ENCODE peak calls at places on chromosomes 11 and 22, in eight cellular contexts. One of them, this sample, is unnamed.

GRCh38 chr11:31643831-31644230 is 134.3 kb downstream of the ELP4 start:
- DNase-seq in endothelial cell of umbilical vein: peak; percentile 43
- DNase-seq in IMR-90: peak; percentile 67
- DNase-seq in fibroblast of lung: peak; percentile 70
- DNase-seq in GM23248: peak; percentile 49
- DNase-seq in neuronal stem cell: no peak
- DNase-seq in PC-3: peak; percentile 78
- DNase-seq in hepatocyte: no peak
- DNase-seq in this sample: no peak

GRCh38 chr11:62923634-62924411 is 2.7 kb upstream of the CHRM1 start:
- DNase-seq in endothelial cell of umbilical vein: no peak
- DNase-seq in IMR-90: no peak
- DNase-seq in fibroblast of lung: no peak
- DNase-seq in GM23248: peak; percentile 43
- DNase-seq in neuronal stem cell: no peak
- DNase-seq in PC-3: no peak
- DNase-seq in hepatocyte: no peak
- DNase-seq in this sample: no peak

GRCh38 chr11:1421291-1421690 is 31.6 kb downstream of the BRSK2 start:
- DNase-seq in endothelial cell of umbilical vein: no peak
- DNase-seq in IMR-90: no peak
- DNase-seq in fibroblast of lung: no peak
- DNase-seq in GM23248: no peak
- DNase-seq in neuronal stem cell: no peak
- DNase-seq in PC-3: no peak
- DNase-seq in hepatocyte: no peak
- DNase-seq in this sample: no peak

GRCh38 chr22:25987948-25988347 is 181.3 kb upstream of the SEZ6L start:
- DNase-seq in endothelial cell of umbilical vein: no peak
- DNase-seq in IMR-90: no peak
- DNase-seq in fibroblast of lung: no peak
- DNase-seq in GM23248: no peak
- DNase-seq in neuronal stem cell: no peak
- DNase-seq in PC-3: no peak
- DNase-seq in hepatocyte: no peak
- DNase-seq in this sample: no peak

GRCh38 chr11:1828542-1828941 is 6.2 kb upstream of the SYT8 start:
- DNase-seq in endothelial cell of umbilical vein: no peak
- DNase-seq in IMR-90: no peak
- DNase-seq in fibroblast of lung: no peak
- DNase-seq in GM23248: no peak
- DNase-seq in neuronal stem cell: no peak
- DNase-seq in PC-3: no peak
- DNase-seq in hepatocyte: no peak
- DNase-seq in this sample: no peak

GRCh38 chr11:64455436-64456261 is 96.7 kb downstream of the RPS6KA4 start:
- DNase-seq in endothelial cell of umbilical vein: no peak
- DNase-seq in IMR-90: no peak
- DNase-seq in fibroblast of lung: no peak
- DNase-seq in GM23248: no peak
- DNase-seq in neuronal stem cell: no peak
- DNase-seq in PC-3: no peak
- DNase-seq in hepatocyte: no peak
- DNase-seq in this sample: no peak

GRCh38 chr11:101444164-101444563 is 139.6 kb downstream of the TRPC6 start:
- DNase-seq in endothelial cell of umbilical vein: no peak
- DNase-seq in IMR-90: no peak
- DNase-seq in fibroblast of lung: peak; percentile 17
- DNase-seq in GM23248: no peak
- DNase-seq in neuronal stem cell: no peak
- DNase-seq in PC-3: peak; percentile 46
- DNase-seq in hepatocyte: peak; percentile 31
- DNase-seq in this sample: no peak

GRCh38 chr22:42066133-42066761 is 4.4 kb downstream of the NAGA start:
- DNase-seq in endothelial cell of umbilical vein: no peak
- DNase-seq in IMR-90: no peak
- DNase-seq in fibroblast of lung: no peak
- DNase-seq in GM23248: no peak
- DNase-seq in neuronal stem cell: no peak
- DNase-seq in PC-3: no peak
- DNase-seq in hepatocyte: no peak
- DNase-seq in this sample: no peak

GRCh38 chr11:28756977-28757376 is 648.8 kb downstream of the METTL15 start:
- DNase-seq in endothelial cell of umbilical vein: peak; percentile 83
- DNase-seq in IMR-90: peak; percentile 89
- DNase-seq in fibroblast of lung: peak; percentile 59
- DNase-seq in GM23248: peak; percentile 63
- DNase-seq in neuronal stem cell: no peak
- DNase-seq in PC-3: peak; percentile 89
- DNase-seq in hepatocyte: no peak
- DNase-seq in this sample: no peak

GRCh38 chr11:64101461-64101860 is 64.5 kb downstream of the MACROD1 start:
- DNase-seq in endothelial cell of umbilical vein: no peak
- DNase-seq in IMR-90: no peak
- DNase-seq in fibroblast of lung: no peak
- DNase-seq in GM23248: peak; percentile 34
- DNase-seq in neuronal stem cell: no peak
- DNase-seq in PC-3: no peak
- DNase-seq in hepatocyte: no peak
- DNase-seq in this sample: no peak

GRCh38 chr11:129943036-129943435 is 47.7 kb upstream of the NFRKB start:
- DNase-seq in endothelial cell of umbilical vein: no peak
- DNase-seq in IMR-90: no peak
- DNase-seq in fibroblast of lung: no peak
- DNase-seq in GM23248: no peak
- DNase-seq in neuronal stem cell: no peak
- DNase-seq in PC-3: peak; percentile 34
- DNase-seq in hepatocyte: no peak
- DNase-seq in this sample: no peak

GRCh38 chr11:14625804-14626203 is 17.8 kb upstream of the PDE3B start:
- DNase-seq in endothelial cell of umbilical vein: no peak
- DNase-seq in IMR-90: no peak
- DNase-seq in fibroblast of lung: no peak
- DNase-seq in GM23248: no peak
- DNase-seq in neuronal stem cell: no peak
- DNase-seq in PC-3: no peak
- DNase-seq in hepatocyte: no peak
- DNase-seq in this sample: no peak

GRCh38 chr11:64261556-64262080 is 10.3 kb downstream of the PLCB3 start:
- DNase-seq in endothelial cell of umbilical vein: no peak
- DNase-seq in IMR-90: no peak
- DNase-seq in fibroblast of lung: no peak
- DNase-seq in GM23248: no peak
- DNase-seq in neuronal stem cell: no peak
- DNase-seq in PC-3: no peak
- DNase-seq in hepatocyte: no peak
- DNase-seq in this sample: no peak

GRCh38 chr11:88849368-88849767 is 216.4 kb downstream of the GRM5 start:
- DNase-seq in endothelial cell of umbilical vein: no peak
- DNase-seq in IMR-90: peak; percentile 68
- DNase-seq in fibroblast of lung: peak; percentile 6
- DNase-seq in GM23248: peak; percentile 82
- DNase-seq in neuronal stem cell: no peak
- DNase-seq in PC-3: peak; percentile 97
- DNase-seq in hepatocyte: no peak
- DNase-seq in this sample: no peak

GRCh38 chr11:69499946-69500284 is 18.5 kb downstream of the LINC01488 start:
- DNase-seq in endothelial cell of umbilical vein: no peak
- DNase-seq in IMR-90: no peak
- DNase-seq in fibroblast of lung: no peak
- DNase-seq in GM23248: no peak
- DNase-seq in neuronal stem cell: no peak
- DNase-seq in PC-3: no peak
- DNase-seq in hepatocyte: no peak
- DNase-seq in this sample: no peak

GRCh38 chr11:124648610-124649009 is 24.9 kb downstream of the SIAE start:
- DNase-seq in endothelial cell of umbilical vein: no peak
- DNase-seq in IMR-90: no peak
- DNase-seq in fibroblast of lung: no peak
- DNase-seq in GM23248: no peak
- DNase-seq in neuronal stem cell: no peak
- DNase-seq in PC-3: no peak
- DNase-seq in hepatocyte: no peak
- DNase-seq in this sample: no peak

GRCh38 chr11:128484172-128484571 is 103.2 kb downstream of the ETS1 start:
- DNase-seq in endothelial cell of umbilical vein: no peak
- DNase-seq in IMR-90: no peak
- DNase-seq in fibroblast of lung: no peak
- DNase-seq in GM23248: no peak
- DNase-seq in neuronal stem cell: no peak
- DNase-seq in PC-3: peak; percentile 47
- DNase-seq in hepatocyte: no peak
- DNase-seq in this sample: no peak

GRCh38 chr11:116578971-116579687 is 193.7 kb downstream of the BUD13 start:
- DNase-seq in endothelial cell of umbilical vein: no peak
- DNase-seq in IMR-90: no peak
- DNase-seq in fibroblast of lung: no peak
- DNase-seq in GM23248: peak; percentile 46
- DNase-seq in neuronal stem cell: peak; percentile 12
- DNase-seq in PC-3: no peak
- DNase-seq in hepatocyte: no peak
- DNase-seq in this sample: no peak

GRCh38 chr11:769887-770641 is 7.2 kb downstream of the GATD1 start:
- DNase-seq in endothelial cell of umbilical vein: no peak
- DNase-seq in IMR-90: no peak
- DNase-seq in fibroblast of lung: no peak
- DNase-seq in GM23248: no peak
- DNase-seq in neuronal stem cell: no peak
- DNase-seq in PC-3: no peak
- DNase-seq in hepatocyte: peak; percentile 3
- DNase-seq in this sample: no peak

DNA sequence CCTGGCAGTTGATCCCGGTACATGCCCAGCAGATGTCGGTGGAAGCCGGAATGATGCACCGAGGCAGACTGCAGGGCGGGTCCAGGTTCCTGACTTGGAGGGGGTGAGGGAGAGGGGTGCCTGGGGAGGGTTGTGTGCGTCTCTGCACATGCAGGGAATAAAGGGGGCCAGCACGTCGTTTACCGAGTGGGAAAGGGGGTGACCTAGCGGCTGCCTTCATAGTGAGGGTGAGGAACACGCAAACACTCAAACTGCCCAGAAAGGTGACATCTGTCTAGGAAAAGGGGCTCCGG is 801.7 kb downstream of the TBC1D22A start:
- DNase-seq in endothelial cell of umbilical vein: no peak
- DNase-seq in IMR-90: no peak
- DNase-seq in fibroblast of lung: no peak
- DNase-seq in GM23248: no peak
- DNase-seq in neuronal stem cell: no peak
- DNase-seq in PC-3: no peak
- DNase-seq in hepatocyte: no peak
- DNase-seq in this sample: no peak
- H3K9me3 ChIP-seq in endothelial cell of umbilical vein: peaks cover 4% of the 10 kb centered on the region
- H3K9me3 ChIP-seq in IMR-90: peaks cover 40% of the 10 kb centered on the region
- H3K9me3 ChIP-seq in fibroblast of lung: no peaks in the 10 kb centered on the region
- H3K9me3 ChIP-seq in GM23248: no peaks in the 10 kb centered on the region
- H3K9me3 ChIP-seq in neuronal stem cell: peaks cover 56% of the 10 kb centered on the region
- H3K9me3 ChIP-seq in PC-3: no peaks in the 10 kb centered on the region
- H3K9me3 ChIP-seq in hepatocyte: no peaks in the 10 kb centered on the region
- H3K9me3 ChIP-seq in this sample: no peaks in the 10 kb centered on the region

GRCh38 chr11:87030458-87031054 is 7.2 kb upstream of the TMEM135 start:
- DNase-seq in endothelial cell of umbilical vein: no peak
- DNase-seq in IMR-90: peak; percentile 18
- DNase-seq in fibroblast of lung: no peak
- DNase-seq in GM23248: no peak
- DNase-seq in neuronal stem cell: no peak
- DNase-seq in PC-3: peak; percentile 15
- DNase-seq in hepatocyte: no peak
- DNase-seq in this sample: no peak
- H2AFZ ChIP-seq in endothelial cell of umbilical vein: peak overlapping the region; percentile 10
- H2AFZ ChIP-seq in IMR-90: peak overlapping the region; percentile 59
- H2AFZ ChIP-seq in fibroblast of lung: peak overlapping the region; percentile 52
- H2AFZ ChIP-seq in GM23248: no peak overlapping the region
- H2AFZ ChIP-seq in neuronal stem cell: no peak overlapping the region
- H2AFZ ChIP-seq in PC-3: no peak overlapping the region
- H2AFZ ChIP-seq in hepatocyte: no peak overlapping the region
- H2AFZ ChIP-seq in this sample: peak overlapping the region; percentile 44

GRCh38 chr11:122517403-122518379 is 137.8 kb upstream of the UBASH3B start:
- DNase-seq in endothelial cell of umbilical vein: no peak
- DNase-seq in IMR-90: no peak
- DNase-seq in fibroblast of lung: peak; percentile 19
- DNase-seq in GM23248: peak; percentile 14
- DNase-seq in neuronal stem cell: no peak
- DNase-seq in PC-3: no peak
- DNase-seq in hepatocyte: no peak
- DNase-seq in this sample: no peak
- H3K9me3 ChIP-seq in endothelial cell of umbilical vein: no peaks in the 10 kb centered on the region
- H3K9me3 ChIP-seq in IMR-90: no peaks in the 10 kb centered on the region
- H3K9me3 ChIP-seq in fibroblast of lung: no peaks in the 10 kb centered on the region
- H3K9me3 ChIP-seq in GM23248: no peaks in the 10 kb centered on the region
- H3K9me3 ChIP-seq in neuronal stem cell: peaks cover 2% of the 10 kb centered on the region
- H3K9me3 ChIP-seq in PC-3: no peaks in the 10 kb centered on the region
- H3K9me3 ChIP-seq in hepatocyte: no peaks in the 10 kb centered on the region
- H3K9me3 ChIP-seq in this sample: no peaks in the 10 kb centered on the region

GRCh38 chr11:44673691-44674090 is 53.1 kb upstream of the TSPAN18 start:
- DNase-seq in endothelial cell of umbilical vein: peak; percentile 50
- DNase-seq in IMR-90: no peak
- DNase-seq in fibroblast of lung: no peak
- DNase-seq in GM23248: no peak
- DNase-seq in neuronal stem cell: no peak
- DNase-seq in PC-3: no peak
- DNase-seq in hepatocyte: no peak
- DNase-seq in this sample: no peak
- H2AFZ ChIP-seq in endothelial cell of umbilical vein: no peak overlapping the region
- H2AFZ ChIP-seq in IMR-90: no peak overlapping the region
- H2AFZ ChIP-seq in fibroblast of lung: no peak overlapping the region
- H2AFZ ChIP-seq in GM23248: no peak overlapping the region
- H2AFZ ChIP-seq in neuronal stem cell: no peak overlapping the region
- H2AFZ ChIP-seq in PC-3: no peak overlapping the region
- H2AFZ ChIP-seq in hepatocyte: no peak overlapping the region
- H2AFZ ChIP-seq in this sample: no peak overlapping the region

GRCh38 chr11:10017050-10017449 is 277.0 kb downstream of the SBF2 start:
- DNase-seq in endothelial cell of umbilical vein: no peak
- DNase-seq in IMR-90: peak; percentile 24
- DNase-seq in fibroblast of lung: peak; percentile 24
- DNase-seq in GM23248: no peak
- DNase-seq in neuronal stem cell: no peak
- DNase-seq in PC-3: no peak
- DNase-seq in hepatocyte: no peak
- DNase-seq in this sample: no peak

GRCh38 chr11:10012068-10012467 is 282.0 kb downstream of the SBF2 start:
- DNase-seq in endothelial cell of umbilical vein: no peak
- DNase-seq in IMR-90: no peak
- DNase-seq in fibroblast of lung: no peak
- DNase-seq in GM23248: no peak
- DNase-seq in neuronal stem cell: no peak
- DNase-seq in PC-3: no peak
- DNase-seq in hepatocyte: no peak
- DNase-seq in this sample: no peak
- H3K9me3 ChIP-seq in endothelial cell of umbilical vein: no peaks in the 10 kb centered on the region
- H3K9me3 ChIP-seq in IMR-90: peaks cover 17% of the 10 kb centered on the region
- H3K9me3 ChIP-seq in fibroblast of lung: no peaks in the 10 kb centered on the region
- H3K9me3 ChIP-seq in GM23248: peaks cover 6% of the 10 kb centered on the region
- H3K9me3 ChIP-seq in neuronal stem cell: peaks cover 6% of the 10 kb centered on the region
- H3K9me3 ChIP-seq in PC-3: no peaks in the 10 kb centered on the region
- H3K9me3 ChIP-seq in hepatocyte: peaks cover 12% of the 10 kb centered on the region
- H3K9me3 ChIP-seq in this sample: no peaks in the 10 kb centered on the region

GRCh38 chr22:32204856-32205722 is at the start of gene RFPL2:
- DNase-seq in endothelial cell of umbilical vein: peak; percentile 17
- DNase-seq in IMR-90: peak; percentile 1
- DNase-seq in fibroblast of lung: no peak
- DNase-seq in GM23248: peak; percentile 5
- DNase-seq in neuronal stem cell: peak; percentile 69
- DNase-seq in PC-3: no peak
- DNase-seq in hepatocyte: peak; percentile 90
- DNase-seq in this sample: peak; percentile 66
- H2AFZ ChIP-seq in endothelial cell of umbilical vein: peak within 1 kb of the TSS; percentile 29
- H2AFZ ChIP-seq in IMR-90: no peak within 1 kb of the TSS
- H2AFZ ChIP-seq in fibroblast of lung: no peak within 1 kb of the TSS
- H2AFZ ChIP-seq in GM23248: no peak within 1 kb of the TSS
- H2AFZ ChIP-seq in neuronal stem cell: peak within 1 kb of the TSS; percentile 94
- H2AFZ ChIP-seq in PC-3: no peak within 1 kb of the TSS
- H2AFZ ChIP-seq in hepatocyte: peak within 1 kb of the TSS; percentile 50
- H2AFZ ChIP-seq in this sample: peak within 1 kb of the TSS; percentile 90